ENCODE peak calls at places on chromosome 16, in five cellular contexts. Z, L, B, G and C are unnamed samples.
A peak's percentile ranks its signal among the peaks of the same experiment; 100 is the strongest.

GRCh38 chr16:89633064-89633631 is 19.7 kb downstream of the DPEP1 start:
- DNase-seq in L (peak; percentile 55), B (no peak), G (no peak), Z (no peak), C (peak; percentile 31)

GRCh38 chr16:23069844-23070243 is 79.4 kb downstream of the USP31 start:
- DNase-seq in B (no peak), L (no peak), G (no peak), Z (no peak), C (no peak)

GRCh38 chr16:6157806-6158205 is 1060.2 kb upstream of the EEF2KMT start:
- DNase-seq in Z (no peak), L (no peak), G (no peak), B (no peak), C (no peak)

GRCh38 chr16:78503501-78504110 is 404.2 kb downstream of the WWOX start:
- DNase-seq in L (no peak), G (no peak), B (peak; percentile 79), Z (no peak), C (no peak)

GRCh38 chr16:58455750-58456149 is 44.2 kb upstream of the NDRG4 start:
- DNase-seq in B (no peak), L (no peak), G (no peak), Z (no peak), C (no peak)

GRCh38 chr16:12349950-12350842 is 373.7 kb downstream of the SNX29 start:
- DNase-seq in B (no peak), L (no peak), Z (no peak), G (no peak), C (no peak)

GRCh38 chr16:15951852-15952251 is 2.4 kb downstream of the ABCC1 start:
- DNase-seq in G (no peak), Z (no peak), L (no peak), B (no peak), C (no peak)

GRCh38 chr16:79721186-79721745 is 120.7 kb upstream of the MAF start:
- DNase-seq in L (no peak), Z (no peak), B (no peak), G (no peak), C (no peak)

GRCh38 chr16:7025616-7026190 is 306.9 kb upstream of the RBFOX1 start:
- DNase-seq in L (no peak), G (peak; percentile 56), B (peak; percentile 89), Z (no peak), C (no peak)

GRCh38 chr16:5042574-5043171 is 8.9 kb upstream of the NAGPA start:
- DNase-seq in L (no peak), Z (no peak), B (peak; percentile 7), G (no peak), C (no peak)

GRCh38 chr16:61891460-61891859 is 144.8 kb downstream of the CDH8 start:
- DNase-seq in B (no peak), G (no peak), Z (no peak), L (no peak), C (no peak)

GRCh38 chr16:86516618-86517003 is 6.3 kb downstream of the FOXF1 start:
- DNase-seq in G (no peak), B (no peak), L (no peak), Z (no peak), C (no peak)

GRCh38 chr16:8941718-8942344 is 21.9 kb downstream of the USP7 start:
- DNase-seq in L (no peak), Z (no peak), B (no peak), G (no peak), C (no peak)

GRCh38 chr16:81366316-81366932 is 51.7 kb downstream of the GAN start:
- DNase-seq in Z (no peak), B (peak; percentile 57), L (peak; percentile 5), G (no peak), C (no peak)

GRCh38 chr16:59698341-59698979 is 964.3 kb upstream of the GOT2 start:
- DNase-seq in B (no peak), Z (no peak), G (no peak), L (no peak), C (no peak)

GRCh38 chr16:88468289-88469129 is 15.4 kb downstream of the ZFPM1 start:
- DNase-seq in G (no peak), B (peak; percentile 86), L (no peak), Z (no peak), C (no peak)

GRCh38 chr16:81997738-81998137 is 13.5 kb downstream of the SDR42E1 start:
- DNase-seq in G (no peak), B (no peak), L (peak; percentile 55), Z (peak; percentile 42), C (no peak)

GRCh38 chr16:54106078-54106477 is 180.5 kb downstream of the IRX3 start:
- DNase-seq in Z (no peak), G (no peak), L (no peak), B (no peak), C (no peak)

GRCh38 chr16:74999683-75000480 is 1.1 kb downstream of the ZNRF1 start:
- DNase-seq in Z (no peak), L (no peak), B (peak; percentile 26), G (peak; percentile 37), C (no peak)

GRCh38 chr16:81493755-81494433 is 49.3 kb downstream of the CMIP start:
- DNase-seq in Z (peak; percentile 71), L (no peak), B (no peak), G (no peak), C (peak; percentile 28)

GRCh38 chr16:15775209-15775608 is 81.6 kb downstream of the MYH11 start:
- DNase-seq in B (no peak), G (no peak), Z (no peak), L (no peak), C (no peak)

GRCh38 chr16:59369523-59369922 is 635.4 kb upstream of the GOT2 start:
- DNase-seq in L (no peak), B (no peak), G (no peak), Z (no peak), C (no peak)

GRCh38 chr16:24270721-24271120 is 14.6 kb downstream of the CACNG3 start:
- DNase-seq in B (no peak), G (no peak), L (no peak), Z (no peak), C (no peak)

GRCh38 chr16:71369494-71369893 is 11.0 kb downstream of the CALB2 start:
- DNase-seq in Z (no peak), B (no peak), G (no peak), L (no peak), C (no peak)

GRCh38 chr16:23679274-23679985 is 741 bp downstream of the PLK1 start:
- DNase-seq in G (no peak), L (no peak), Z (no peak), B (peak; percentile 43), C (no peak)

GRCh38 chr16:81718637-81719036 is 60.5 kb upstream of the PLCG2 start:
- DNase-seq in L (no peak), G (no peak), B (no peak), Z (no peak), C (no peak)

GRCh38 chr16:68273459-68273858 is 9.1 kb downstream of the SLC7A6 start:
- DNase-seq in G (no peak), Z (no peak), L (no peak), B (no peak), C (no peak)

GRCh38 chr16:68274441-68274840 is 10.1 kb downstream of the SLC7A6 start:
- DNase-seq in B (no peak), Z (no peak), L (no peak), G (no peak), C (no peak)

GRCh38 chr16:68270353-68270752 is 6.0 kb downstream of the SLC7A6 start:
- DNase-seq in B (no peak), Z (no peak), G (no peak), L (no peak), C (no peak)

GRCh38 chr16:68273896-68274295 is 9.6 kb downstream of the SLC7A6 start:
- DNase-seq in G (no peak), L (no peak), B (no peak), Z (no peak), C (no peak)

DNA sequence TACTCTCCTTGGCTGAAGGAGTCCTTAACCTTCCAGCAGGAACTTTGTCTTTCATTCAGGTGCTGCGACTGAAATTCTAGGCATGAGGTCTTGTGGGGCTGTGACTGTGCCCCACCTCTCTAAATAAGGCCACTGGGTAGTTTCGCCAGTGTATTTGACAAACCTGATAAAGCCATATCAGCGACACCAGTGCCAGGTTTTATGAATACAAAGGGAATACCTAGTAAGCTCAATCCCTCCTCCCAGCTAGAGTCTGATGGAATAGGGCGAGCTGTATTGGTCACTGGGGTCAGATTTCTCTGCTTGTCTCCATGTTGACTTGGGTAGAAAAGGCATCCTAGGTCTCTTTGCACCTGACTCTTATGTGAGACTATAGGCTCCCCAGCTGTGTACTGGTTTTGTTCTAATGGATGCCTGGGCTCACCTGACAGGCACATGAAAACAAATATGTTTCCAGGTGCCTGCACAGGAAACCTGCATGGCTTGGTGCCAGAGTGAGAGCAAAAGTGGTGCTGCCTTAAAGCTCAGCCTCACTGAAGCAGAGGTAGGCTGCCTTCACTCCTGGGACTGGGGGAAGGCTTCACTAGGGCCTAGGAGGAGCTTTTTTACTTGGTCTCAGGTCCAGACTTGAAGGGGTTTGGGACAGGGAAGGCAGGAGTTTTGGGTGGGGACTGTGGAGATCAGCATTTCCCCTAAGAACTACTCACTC is 8.3 kb downstream of the SLC7A6 start:
- DNase-seq in G (no peak), B (no peak), L (no peak), Z (no peak), C (no peak)
- TF ChIP-seq CTCF in G (no peak), B (no peak), L (no peak), Z (no peak), C (no peak)

DNA sequence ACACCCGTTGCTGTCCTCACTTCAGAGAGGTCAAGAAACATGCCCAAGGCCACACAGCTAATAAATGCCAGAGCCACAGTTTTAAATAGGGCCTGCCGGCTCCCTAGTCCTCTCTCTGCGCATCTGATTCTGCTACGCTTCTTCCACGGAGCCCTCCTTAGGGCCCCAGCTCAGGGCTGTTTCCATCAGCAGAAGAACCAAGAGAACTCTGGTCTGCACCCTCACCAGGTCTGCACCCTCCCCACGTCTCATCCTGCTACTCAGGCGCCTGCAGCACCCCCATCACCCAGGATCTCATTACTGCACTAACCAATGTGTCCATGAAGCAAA is 79.5 kb upstream of the NKD1 start:
- DNase-seq in G (no peak), B (no peak), L (no peak), Z (no peak), C (no peak)
- H3K4me3 ChIP-seq in G (peak overlapping the region; percentile 46), B (no peak overlapping the region), L (no peak overlapping the region), Z (no peak overlapping the region), C (no peak overlapping the region)

DNA sequence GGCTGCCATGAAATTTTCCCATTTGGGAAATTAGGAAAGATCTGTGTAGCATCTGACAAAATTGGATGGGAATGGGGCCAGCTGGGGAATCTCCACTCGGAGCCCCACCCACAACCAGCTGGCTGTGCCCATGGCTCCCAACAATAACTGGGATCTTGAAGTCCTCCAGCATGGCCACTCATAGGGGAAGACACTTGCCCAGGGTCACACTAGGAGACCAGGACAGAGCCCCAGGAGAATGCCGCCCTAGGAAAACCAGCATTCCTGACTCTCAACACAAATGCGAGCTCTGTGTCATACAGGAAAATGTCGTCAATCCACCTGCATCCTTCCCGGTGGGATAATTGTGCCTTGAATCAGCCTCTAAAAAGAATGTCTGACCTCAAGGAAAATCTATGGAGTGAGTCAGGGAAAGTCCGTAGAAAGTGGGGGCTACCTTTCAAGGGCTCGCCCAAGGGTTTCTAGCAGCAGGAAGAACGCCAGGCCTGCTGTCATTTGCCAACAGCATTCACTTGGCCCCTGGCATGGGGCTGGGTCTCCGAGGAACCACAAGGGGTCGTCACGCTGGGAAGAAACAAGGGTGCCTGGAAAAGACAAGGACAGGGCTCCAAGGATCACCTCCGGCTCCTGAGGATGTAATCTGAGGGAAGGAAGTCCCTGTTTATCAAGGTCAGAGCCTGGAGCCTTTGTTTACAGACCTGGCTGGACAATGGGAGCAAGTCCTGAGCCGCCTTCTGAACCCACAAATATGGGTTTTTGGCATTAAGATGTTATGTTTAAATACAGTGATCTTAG is 15.9 kb downstream of the CDH5 start:
- DNase-seq in L (peak; percentile 29), B (no peak), Z (peak; percentile 93), G (no peak), C (no peak)
- TF ChIP-seq CTCF in L (no peak), B (peak; percentile 7), Z (peak; percentile 20), G (no peak), C (no peak)

GRCh38 chr16:56769674-56770073 is 39.7 kb downstream of the NUP93 start:
- DNase-seq in G (no peak), L (no peak), Z (no peak), B (no peak), C (no peak)
- H3K4me3 ChIP-seq in G (no peak overlapping the region), L (no peak overlapping the region), Z (no peak overlapping the region), B (no peak overlapping the region), C (no peak overlapping the region)